ENCODE peak calls at places on chromosomes 5 and 9, in five cellular contexts. W is D341Med, M is neural crest cell, O is T-helper 9 cell, R is D721Med. H is an unnamed sample.

GRCh38 chr5:154386952-154387629 is 58.7 kb upstream of the SAP30L start:
- DNase-seq in W (no peak), R (no peak), O (no peak), M (no peak), H (no peak)

GRCh38 chr5:56922922-56923321 is 13.5 kb downstream of the SETD9 start:
- DNase-seq in M (no peak), R (no peak), W (no peak), O (no peak), H (no peak)

GRCh38 chr5:3030511-3031165 is 279.2 kb upstream of the IRX2 start:
- DNase-seq in O (no peak), M (no peak), R (no peak), W (no peak), H (no peak)

GRCh38 chr9:2291980-2292704 is 277.0 kb downstream of the SMARCA2 start:
- DNase-seq in O (no peak), R (no peak), M (no peak), W (peak), H (no peak)

GRCh38 chr9:99023831-99024230 is 80.1 kb downstream of the COL15A1 start:
- DNase-seq in W (peak), M (no peak), R (no peak), O (no peak), H (no peak)

GRCh38 chr5:67142816-67143215 is 53.8 kb downstream of the CD180 start:
- DNase-seq in O (no peak), M (no peak), W (no peak), R (no peak), H (no peak)

GRCh38 chr5:136193396-136193935 is 504 bp upstream of the SMIM32 start:
- DNase-seq in M (no peak), W (no peak), O (no peak), R (no peak), H (no peak)

GRCh38 chr5:178895615-178896571 is at the start of gene ZFP2:
- DNase-seq in W (peak), M (peak), O (peak), R (peak), H (peak)

GRCh38 chr5:98360548-98360947 is 412.9 kb upstream of the RGMB start:
- DNase-seq in W (no peak), O (no peak), M (no peak), R (no peak), H (no peak)

GRCh38 chr5:55903121-55903701 is 52.1 kb downstream of the IL31RA start:
- DNase-seq in W (peak), O (peak), M (no peak), R (no peak), H (no peak)

GRCh38 chr9:132560604-132561304 is 21.7 kb upstream of the BARHL1 start:
- DNase-seq in O (no peak), M (no peak), W (no peak), R (no peak), H (no peak)

GRCh38 chr5:180084638-180085561 is 13.3 kb upstream of the RNF130 start:
- DNase-seq in M (no peak), R (no peak), W (no peak), O (no peak), H (no peak)

GRCh38 chr9:8365029-8365428 is 565.5 kb upstream of the DMAC1 start:
- DNase-seq in R (no peak), W (no peak), O (no peak), M (no peak), H (no peak)

GRCh38 chr9:112764837-112765236 is 14.3 kb downstream of the SNX30 start:
- DNase-seq in W (no peak), O (no peak), M (no peak), R (no peak), H (peak)

GRCh38 chr5:146340260-146341081 is 1.8 kb downstream of the POU4F3 start:
- DNase-seq in O (no peak), W (no peak), R (no peak), M (peak), H (peak)

GRCh38 chr9:125985998-125986655 is 239.0 kb downstream of the PBX3 start:
- DNase-seq in W (peak), R (no peak), M (no peak), O (no peak), H (no peak)

GRCh38 chr9:114953917-114954316 is 23.5 kb upstream of the TNFSF8 start:
- DNase-seq in R (no peak), W (no peak), M (no peak), O (no peak), H (no peak)

GRCh38 chr5:151104795-151105194 is 24.0 kb upstream of the TNIP1 start:
- DNase-seq in W (no peak), M (no peak), R (no peak), O (no peak), H (no peak)

GRCh38 chr5:119417891-119418781 is 34.2 kb upstream of the HSD17B4 start:
- DNase-seq in W (no peak), M (no peak), O (no peak), R (peak), H (no peak)

GRCh38 chr5:77360381-77360780 is 131.7 kb downstream of the WDR41 start:
- DNase-seq in M (no peak), W (no peak), O (no peak), R (no peak), H (no peak)

GRCh38 chr5:89313044-89313443 is 430.1 kb upstream of the MEF2C start:
- DNase-seq in R (no peak), O (no peak), W (no peak), M (no peak), H (no peak)

H was measured in WTC11.